ENCODE peak calls at places on chromosomes 1 and 21, in nine cellular contexts. One of them, this sample, is unnamed.

GRCh38 chr1:61742620-61743431 is 546 bp downstream of the PATJ start:
- DNase-seq in T1000: peak; percentile 21
- DNase-seq in iris pigment epithelial cell: no peak
- DNase-seq in T-helper 17 cell: no peak
- DNase-seq in neural progenitor cell: peak; percentile 72
- DNase-seq in M059J: peak; percentile 74
- DNase-seq in AG09319: peak; percentile 20
- DNase-seq in D341Med: peak; percentile 38
- DNase-seq in activated CD8-positive, alpha-beta memory T cell treated with anti-CD3 and anti-CD28 coated beads, Interleukin-2, amount 10 ng/mL, durations not matched to agents 7 days and 5 days: no peak
- DNase-seq in this sample: peak; percentile 67

GRCh38 chr1:156658945-156659574 is 17.1 kb downstream of the BCAN start:
- DNase-seq in T1000: no peak
- DNase-seq in iris pigment epithelial cell: no peak
- DNase-seq in T-helper 17 cell: no peak
- DNase-seq in neural progenitor cell: no peak
- DNase-seq in M059J: no peak
- DNase-seq in AG09319: no peak
- DNase-seq in D341Med: no peak
- DNase-seq in activated CD8-positive, alpha-beta memory T cell treated with anti-CD3 and anti-CD28 coated beads, Interleukin-2, amount 10 ng/mL, durations not matched to agents 7 days and 5 days: no peak
- DNase-seq in this sample: no peak

GRCh38 chr1:82284213-82284612 is 483.5 kb downstream of the ADGRL2 start:
- DNase-seq in T1000: no peak
- DNase-seq in iris pigment epithelial cell: no peak
- DNase-seq in T-helper 17 cell: no peak
- DNase-seq in neural progenitor cell: no peak
- DNase-seq in M059J: no peak
- DNase-seq in AG09319: no peak
- DNase-seq in D341Med: no peak
- DNase-seq in activated CD8-positive, alpha-beta memory T cell treated with anti-CD3 and anti-CD28 coated beads, Interleukin-2, amount 10 ng/mL, durations not matched to agents 7 days and 5 days: no peak
- DNase-seq in this sample: no peak

GRCh38 chr1:41618066-41618825 is 133.8 kb upstream of the EDN2 start:
- DNase-seq in T1000: no peak
- DNase-seq in iris pigment epithelial cell: peak; percentile 79
- DNase-seq in T-helper 17 cell: no peak
- DNase-seq in neural progenitor cell: no peak
- DNase-seq in M059J: peak; percentile 75
- DNase-seq in AG09319: no peak
- DNase-seq in D341Med: peak; percentile 9
- DNase-seq in activated CD8-positive, alpha-beta memory T cell treated with anti-CD3 and anti-CD28 coated beads, Interleukin-2, amount 10 ng/mL, durations not matched to agents 7 days and 5 days: no peak
- DNase-seq in this sample: peak; percentile 49

GRCh38 chr1:228471762-228472398 is 15.3 kb upstream of the RNF187 start:
- DNase-seq in T1000: no peak
- DNase-seq in iris pigment epithelial cell: peak; percentile 71
- DNase-seq in T-helper 17 cell: no peak
- DNase-seq in neural progenitor cell: peak; percentile 67
- DNase-seq in M059J: peak; percentile 46
- DNase-seq in AG09319: no peak
- DNase-seq in D341Med: peak; percentile 72
- DNase-seq in activated CD8-positive, alpha-beta memory T cell treated with anti-CD3 and anti-CD28 coated beads, Interleukin-2, amount 10 ng/mL, durations not matched to agents 7 days and 5 days: peak; percentile 62
- DNase-seq in this sample: peak; percentile 39

GRCh38 chr1:8545078-8545477 is 227.2 kb downstream of the SLC45A1 start:
- DNase-seq in T1000: no peak
- DNase-seq in iris pigment epithelial cell: peak; percentile 48
- DNase-seq in T-helper 17 cell: no peak
- DNase-seq in neural progenitor cell: no peak
- DNase-seq in M059J: no peak
- DNase-seq in AG09319: no peak
- DNase-seq in D341Med: no peak
- DNase-seq in activated CD8-positive, alpha-beta memory T cell treated with anti-CD3 and anti-CD28 coated beads, Interleukin-2, amount 10 ng/mL, durations not matched to agents 7 days and 5 days: peak; percentile 67
- DNase-seq in this sample: no peak

GRCh38 chr21:44053567-44053966 is 41.5 kb downstream of the TRAPPC10 start:
- DNase-seq in T1000: no peak
- DNase-seq in iris pigment epithelial cell: no peak
- DNase-seq in T-helper 17 cell: no peak
- DNase-seq in neural progenitor cell: no peak
- DNase-seq in M059J: no peak
- DNase-seq in AG09319: no peak
- DNase-seq in D341Med: no peak
- DNase-seq in activated CD8-positive, alpha-beta memory T cell treated with anti-CD3 and anti-CD28 coated beads, Interleukin-2, amount 10 ng/mL, durations not matched to agents 7 days and 5 days: no peak
- DNase-seq in this sample: no peak

GRCh38 chr1:92965003-92965402 is 3.7 kb upstream of the DIPK1A start:
- DNase-seq in T1000: no peak
- DNase-seq in iris pigment epithelial cell: no peak
- DNase-seq in T-helper 17 cell: no peak
- DNase-seq in neural progenitor cell: no peak
- DNase-seq in M059J: no peak
- DNase-seq in AG09319: no peak
- DNase-seq in D341Med: no peak
- DNase-seq in activated CD8-positive, alpha-beta memory T cell treated with anti-CD3 and anti-CD28 coated beads, Interleukin-2, amount 10 ng/mL, durations not matched to agents 7 days and 5 days: peak; percentile 61
- DNase-seq in this sample: no peak

GRCh38 chr1:48853006-48853405 is 76.3 kb upstream of the BEND5 start:
- DNase-seq in T1000: peak; percentile 70
- DNase-seq in iris pigment epithelial cell: peak; percentile 53
- DNase-seq in T-helper 17 cell: no peak
- DNase-seq in neural progenitor cell: no peak
- DNase-seq in M059J: peak; percentile 81
- DNase-seq in AG09319: peak; percentile 86
- DNase-seq in D341Med: no peak
- DNase-seq in activated CD8-positive, alpha-beta memory T cell treated with anti-CD3 and anti-CD28 coated beads, Interleukin-2, amount 10 ng/mL, durations not matched to agents 7 days and 5 days: no peak
- DNase-seq in this sample: peak; percentile 87

GRCh38 chr1:54701996-54702395 is 13.7 kb upstream of the TTC4 start:
- DNase-seq in T1000: no peak
- DNase-seq in iris pigment epithelial cell: no peak
- DNase-seq in T-helper 17 cell: no peak
- DNase-seq in neural progenitor cell: no peak
- DNase-seq in M059J: no peak
- DNase-seq in AG09319: no peak
- DNase-seq in D341Med: no peak
- DNase-seq in activated CD8-positive, alpha-beta memory T cell treated with anti-CD3 and anti-CD28 coated beads, Interleukin-2, amount 10 ng/mL, durations not matched to agents 7 days and 5 days: no peak
- DNase-seq in this sample: no peak

GRCh38 chr1:172980456-172980855 is 70.3 kb downstream of the TNFSF18 start:
- DNase-seq in T1000: no peak
- DNase-seq in iris pigment epithelial cell: peak; percentile 88
- DNase-seq in T-helper 17 cell: no peak
- DNase-seq in neural progenitor cell: no peak
- DNase-seq in M059J: peak; percentile 89
- DNase-seq in AG09319: no peak
- DNase-seq in D341Med: no peak
- DNase-seq in activated CD8-positive, alpha-beta memory T cell treated with anti-CD3 and anti-CD28 coated beads, Interleukin-2, amount 10 ng/mL, durations not matched to agents 7 days and 5 days: no peak
- DNase-seq in this sample: peak; percentile 81

GRCh38 chr21:31413698-31414097 is 69.6 kb upstream of the TIAM1 start:
- DNase-seq in T1000: no peak
- DNase-seq in iris pigment epithelial cell: no peak
- DNase-seq in T-helper 17 cell: no peak
- DNase-seq in neural progenitor cell: no peak
- DNase-seq in M059J: no peak
- DNase-seq in AG09319: no peak
- DNase-seq in D341Med: no peak
- DNase-seq in activated CD8-positive, alpha-beta memory T cell treated with anti-CD3 and anti-CD28 coated beads, Interleukin-2, amount 10 ng/mL, durations not matched to agents 7 days and 5 days: no peak
- DNase-seq in this sample: no peak

GRCh38 chr1:244010599-244011211 is 40.4 kb upstream of the ZBTB18 start:
- DNase-seq in T1000: no peak
- DNase-seq in iris pigment epithelial cell: no peak
- DNase-seq in T-helper 17 cell: no peak
- DNase-seq in neural progenitor cell: no peak
- DNase-seq in M059J: no peak
- DNase-seq in AG09319: peak; percentile 14
- DNase-seq in D341Med: no peak
- DNase-seq in activated CD8-positive, alpha-beta memory T cell treated with anti-CD3 and anti-CD28 coated beads, Interleukin-2, amount 10 ng/mL, durations not matched to agents 7 days and 5 days: no peak
- DNase-seq in this sample: no peak

GRCh38 chr1:87393437-87394085 is 64.9 kb downstream of the LMO4 start:
- DNase-seq in T1000: no peak
- DNase-seq in iris pigment epithelial cell: no peak
- DNase-seq in T-helper 17 cell: no peak
- DNase-seq in neural progenitor cell: no peak
- DNase-seq in M059J: no peak
- DNase-seq in AG09319: no peak
- DNase-seq in D341Med: no peak
- DNase-seq in activated CD8-positive, alpha-beta memory T cell treated with anti-CD3 and anti-CD28 coated beads, Interleukin-2, amount 10 ng/mL, durations not matched to agents 7 days and 5 days: no peak
- DNase-seq in this sample: no peak

GRCh38 chr1:64072089-64072835 is 131.2 kb upstream of the UBE2U start:
- DNase-seq in T1000: no peak
- DNase-seq in iris pigment epithelial cell: peak; percentile 65
- DNase-seq in T-helper 17 cell: no peak
- DNase-seq in neural progenitor cell: no peak
- DNase-seq in M059J: peak; percentile 74
- DNase-seq in AG09319: no peak
- DNase-seq in D341Med: no peak
- DNase-seq in activated CD8-positive, alpha-beta memory T cell treated with anti-CD3 and anti-CD28 coated beads, Interleukin-2, amount 10 ng/mL, durations not matched to agents 7 days and 5 days: no peak
- DNase-seq in this sample: peak; percentile 32

GRCh38 chr21:33236013-33236686 is 6.4 kb downstream of the IFNAR2 start:
- DNase-seq in T1000: no peak
- DNase-seq in iris pigment epithelial cell: no peak
- DNase-seq in T-helper 17 cell: no peak
- DNase-seq in neural progenitor cell: no peak
- DNase-seq in M059J: no peak
- DNase-seq in AG09319: no peak
- DNase-seq in D341Med: no peak
- DNase-seq in activated CD8-positive, alpha-beta memory T cell treated with anti-CD3 and anti-CD28 coated beads, Interleukin-2, amount 10 ng/mL, durations not matched to agents 7 days and 5 days: peak; percentile 38
- DNase-seq in this sample: no peak

GRCh38 chr1:38289034-38289433 is 242.4 kb upstream of the POU3F1 start:
- DNase-seq in T1000: no peak
- DNase-seq in iris pigment epithelial cell: no peak
- DNase-seq in T-helper 17 cell: no peak
- DNase-seq in neural progenitor cell: no peak
- DNase-seq in M059J: no peak
- DNase-seq in AG09319: no peak
- DNase-seq in D341Med: no peak
- DNase-seq in activated CD8-positive, alpha-beta memory T cell treated with anti-CD3 and anti-CD28 coated beads, Interleukin-2, amount 10 ng/mL, durations not matched to agents 7 days and 5 days: no peak
- DNase-seq in this sample: no peak

GRCh38 chr21:41957991-41958766 is 4.4 kb upstream of the C2CD2 start:
- DNase-seq in T1000: peak; percentile 45
- DNase-seq in iris pigment epithelial cell: peak; percentile 93
- DNase-seq in T-helper 17 cell: no peak
- DNase-seq in neural progenitor cell: no peak
- DNase-seq in M059J: peak; percentile 98
- DNase-seq in AG09319: peak; percentile 49
- DNase-seq in D341Med: peak; percentile 64
- DNase-seq in activated CD8-positive, alpha-beta memory T cell treated with anti-CD3 and anti-CD28 coated beads, Interleukin-2, amount 10 ng/mL, durations not matched to agents 7 days and 5 days: no peak
- DNase-seq in this sample: peak; percentile 89

GRCh38 chr1:225454733-225455132 is 26.9 kb upstream of the LBR start:
- DNase-seq in T1000: no peak
- DNase-seq in iris pigment epithelial cell: peak; percentile 86
- DNase-seq in T-helper 17 cell: no peak
- DNase-seq in neural progenitor cell: no peak
- DNase-seq in M059J: peak; percentile 91
- DNase-seq in AG09319: no peak
- DNase-seq in D341Med: no peak
- DNase-seq in activated CD8-positive, alpha-beta memory T cell treated with anti-CD3 and anti-CD28 coated beads, Interleukin-2, amount 10 ng/mL, durations not matched to agents 7 days and 5 days: peak; percentile 80
- DNase-seq in this sample: peak; percentile 99

GRCh38 chr21:42633858-42634257 is 19.6 kb upstream of the PDE9A start:
- DNase-seq in T1000: no peak
- DNase-seq in iris pigment epithelial cell: no peak
- DNase-seq in T-helper 17 cell: no peak
- DNase-seq in neural progenitor cell: no peak
- DNase-seq in M059J: no peak
- DNase-seq in AG09319: no peak
- DNase-seq in D341Med: no peak
- DNase-seq in activated CD8-positive, alpha-beta memory T cell treated with anti-CD3 and anti-CD28 coated beads, Interleukin-2, amount 10 ng/mL, durations not matched to agents 7 days and 5 days: no peak
- DNase-seq in this sample: no peak

This sample was measured in renal cortical epithelial cell.